ENCODE peak calls at places on chromosome 18, in seven cellular contexts. V is A549, C is H1, T is stomach, O is suprapubic skin, X is GM12878, B is upper lobe of left lung. Q is an unnamed sample.

GRCh38 chr18:22639026-22639463 is 221.3 kb upstream of the CTAGE1 start:
- DNase-seq in V (peak; percentile 80), C (no peak), T (no peak), O (no peak), X (no peak), B (no peak), Q (no peak)

GRCh38 chr18:58863539-58864145 is 1.0 kb upstream of the ZNF532 start:
- DNase-seq in V (peak; percentile 44), C (no peak), T (peak; percentile 55), O (no peak), X (no peak), B (peak; percentile 93), Q (peak; percentile 51)

GRCh38 chr18:24089626-24090337 is 49.1 kb upstream of the CABYR start:
- DNase-seq in V (no peak), C (no peak), T (no peak), O (no peak), X (no peak), B (no peak), Q (no peak)

GRCh38 chr18:23209796-23210195 is 74.5 kb downstream of the CABLES1 start:
- DNase-seq in V (no peak), C (no peak), T (no peak), O (no peak), X (no peak), B (no peak), Q (no peak)

GRCh38 chr18:13811993-13812392 is 12.0 kb upstream of the MC5R start:
- DNase-seq in V (peak; percentile 18), C (no peak), T (no peak), O (no peak), X (no peak), B (no peak), Q (no peak)

GRCh38 chr18:49858309-49859005 is 45.1 kb upstream of the ACAA2 start:
- DNase-seq in V (peak; percentile 75), C (peak; percentile 90), T (peak; percentile 77), O (no peak), X (no peak), B (no peak), Q (peak; percentile 32)

GRCh38 chr18:44802508-44802907 is 121.8 kb downstream of the SETBP1 start:
- DNase-seq in V (no peak), C (no peak), T (no peak), O (no peak), X (no peak), B (no peak), Q (no peak)

GRCh38 chr18:59140287-59140885 is 702 bp downstream of the SEC11C start:
- DNase-seq in V (peak; percentile 5), C (no peak), T (peak; percentile 28), O (no peak), X (no peak), B (no peak), Q (no peak)

GRCh38 chr18:79902075-79902474 is 49.4 kb downstream of the SLC66A2 start:
- DNase-seq in V (no peak), C (peak; percentile 33), T (no peak), O (peak; percentile 36), X (no peak), B (no peak), Q (peak; percentile 15)

GRCh38 chr18:8499810-8500663 is 109.2 kb upstream of the RAB12 start:
- DNase-seq in V (no peak), C (no peak), T (no peak), O (no peak), X (no peak), B (no peak), Q (no peak)

GRCh38 chr18:75089748-75090327 is 119.1 kb downstream of the PTGR3 start:
- DNase-seq in V (no peak), C (peak; percentile 52), T (no peak), O (no peak), X (no peak), B (no peak), Q (no peak)

GRCh38 chr18:9827856-9828793 is 57.6 kb upstream of the TXNDC2 start:
- DNase-seq in V (peak; percentile 94), C (no peak), T (peak; percentile 56), O (no peak), X (no peak), B (peak; percentile 46), Q (no peak)

GRCh38 chr18:49561377-49562193 is at the start of gene LIPG:
- DNase-seq in V (peak; percentile 25), C (peak; percentile 81), T (peak; percentile 61), O (no peak), X (no peak), B (peak; percentile 86), Q (no peak)

GRCh38 chr18:23856466-23857175 is 157.9 kb upstream of the TTC39C start:
- DNase-seq in V (no peak), C (peak; percentile 41), T (no peak), O (no peak), X (no peak), B (no peak), Q (no peak)

GRCh38 chr18:72727776-72728175 is 140.0 kb downstream of the NETO1 start:
- DNase-seq in V (no peak), C (no peak), T (no peak), O (no peak), X (no peak), B (no peak), Q (no peak)

GRCh38 chr18:76989647-76990190 is 142.9 kb downstream of the MBP start:
- DNase-seq in V (no peak), C (no peak), T (no peak), O (no peak), X (no peak), B (no peak), Q (no peak)

GRCh38 chr18:44849361-44849760 is 168.7 kb downstream of the SETBP1 start:
- DNase-seq in V (no peak), C (no peak), T (no peak), O (no peak), X (no peak), B (no peak), Q (no peak)

GRCh38 chr18:23225518-23225917 is 90.2 kb downstream of the CABLES1 start:
- DNase-seq in V (no peak), C (no peak), T (no peak), O (no peak), X (no peak), B (no peak), Q (no peak)

GRCh38 chr18:63994783-63995399 is 25.0 kb downstream of the SERPINB8 start:
- DNase-seq in V (peak; percentile 43), C (peak; percentile 77), T (peak; percentile 55), O (no peak), X (no peak), B (no peak), Q (peak; percentile 55)

GRCh38 chr18:48621240-48621639 is 82.4 kb downstream of the CTIF start:
- DNase-seq in V (peak; percentile 45), C (no peak), T (no peak), O (no peak), X (no peak), B (no peak), Q (no peak)

GRCh38 chr18:37494406-37494805 is 71.2 kb downstream of the CELF4 start:
- DNase-seq in V (no peak), C (no peak), T (no peak), O (no peak), X (no peak), B (no peak), Q (no peak)

GRCh38 chr18:37495354-37495753 is 70.2 kb downstream of the CELF4 start:
- DNase-seq in V (no peak), C (no peak), T (no peak), O (no peak), X (no peak), B (no peak), Q (no peak)

GRCh38 chr18:37497836-37498518 is 67.6 kb downstream of the CELF4 start:
- DNase-seq in V (no peak), C (no peak), T (no peak), O (no peak), X (no peak), B (no peak), Q (no peak)

GRCh38 chr18:37499008-37499407 is 66.6 kb downstream of the CELF4 start:
- DNase-seq in V (no peak), C (no peak), T (no peak), O (no peak), X (no peak), B (no peak), Q (no peak)

GRCh38 chr18:37496568-37496967 is 69.0 kb downstream of the CELF4 start:
- DNase-seq in V (no peak), C (no peak), T (no peak), O (no peak), X (no peak), B (no peak), Q (no peak)
- TF ChIP-seq CTCF in V (no peak), C (no peak), T (no peak), O (no peak), X (no peak), B (no peak), Q (no peak)

DNA sequence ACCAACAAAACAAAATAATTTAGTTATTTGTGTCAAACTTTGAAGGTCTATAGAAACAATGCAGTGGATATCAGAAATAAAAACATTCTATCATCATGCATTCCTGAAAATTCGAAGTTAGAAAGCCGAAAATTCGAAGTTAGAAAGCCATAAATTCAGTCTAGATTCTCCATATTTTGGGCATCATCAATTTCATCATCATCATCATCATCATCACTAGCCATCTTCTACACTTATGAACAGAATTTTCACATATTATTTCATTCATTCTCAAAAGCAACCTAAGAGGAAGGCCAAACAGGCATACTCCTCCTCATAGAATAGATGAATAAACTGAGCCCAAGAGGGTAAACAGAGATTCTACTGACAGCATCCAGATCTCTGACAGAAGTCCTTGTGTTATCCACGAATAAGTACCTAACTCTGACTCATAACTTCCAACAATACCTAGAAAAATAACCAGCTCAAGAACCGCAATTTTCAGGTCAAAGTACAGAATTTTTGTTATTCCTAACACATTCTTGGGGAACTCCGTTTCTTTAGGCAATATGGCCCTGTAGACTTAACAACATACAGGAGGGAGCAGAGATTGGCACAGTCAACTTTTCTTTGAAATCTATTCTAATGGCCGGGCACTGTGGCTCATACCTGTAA is 84.7 kb downstream of the TCF4 start:
- DNase-seq in V (no peak), C (no peak), T (no peak), O (no peak), X (no peak), B (no peak), Q (no peak)
- H3K27ac ChIP-seq in V (no peak overlapping the region), C (no peak overlapping the region), T (no peak overlapping the region), O (no peak overlapping the region), X (no peak overlapping the region), B (no peak overlapping the region), Q (no peak overlapping the region)

GRCh38 chr18:395481-396250 is 104.8 kb downstream of the COLEC12 start:
- DNase-seq in V (no peak), C (no peak), T (peak; percentile 33), O (peak; percentile 70), X (no peak), B (no peak), Q (no peak)
- TF ChIP-seq EP300 in V (no peak), C (no peak), T (no peak), O (no peak), X (no peak), B (no peak), Q (no peak)

DNA sequence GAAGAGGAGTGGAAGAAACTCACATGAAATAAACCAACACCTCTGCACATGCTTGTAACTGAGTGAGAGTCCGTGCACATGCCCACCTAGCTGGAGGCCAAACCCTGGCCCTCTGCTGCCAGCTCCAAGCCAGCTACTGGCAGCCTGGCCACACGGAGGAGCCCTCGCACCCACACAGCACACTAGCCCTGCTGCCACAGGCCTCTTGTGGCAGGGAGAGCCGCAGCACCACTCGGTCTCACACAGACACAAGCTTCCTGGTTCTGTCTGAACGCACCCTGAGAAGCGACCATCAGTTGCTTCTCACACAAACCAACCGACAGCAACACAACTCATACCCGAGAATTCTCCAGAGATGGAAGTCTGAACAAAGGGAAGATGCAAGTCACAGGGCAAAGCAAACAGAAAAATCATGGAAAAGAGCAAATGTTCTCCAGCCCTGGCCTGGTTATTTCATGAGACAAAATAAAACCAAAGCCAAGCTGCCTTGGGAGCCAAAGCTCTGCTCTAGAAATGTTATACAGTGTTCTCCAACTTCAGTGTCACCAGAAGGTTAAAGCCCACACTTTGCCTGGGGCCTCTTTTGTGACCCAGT is 65.1 kb downstream of the FBXO15 start:
- DNase-seq in V (peak; percentile 74), C (peak; percentile 77), T (peak; percentile 43), O (no peak), X (peak; percentile 1), B (peak; percentile 73), Q (no peak)
- TF ChIP-seq CTCF in V (peak; percentile 39), C (peak; percentile 98), T (no peak), O (no peak), X (peak; percentile 61), B (peak; percentile 38), Q (no peak)

Q was measured in ovary.